ENCODE peak calls at places on chromosomes 7 and 10, in six cellular contexts. E is lung, B is GM12865, O is choroid plexus epithelial cell, U is ovary, Z is epithelial cell of esophagus. Q is an unnamed sample.

GRCh38 chr10:5416981-5417380 is 4.6 kb downstream of the NET1 start:
- DNase-seq in B (no peak), E (no peak), O (no peak), Z (no peak), U (no peak), Q (no peak)

GRCh38 chr7:55052726-55053431 is 34.1 kb downstream of the EGFR start:
- DNase-seq in B (no peak), O (peak), Z (peak), U (no peak), E (no peak), Q (no peak)

GRCh38 chr10:20714518-20714917 is 182.6 kb downstream of the NEBL start:
- DNase-seq in B (no peak), Z (no peak), E (no peak), O (peak), U (no peak), Q (no peak)

GRCh38 chr10:123146013-123146891 is 1.7 kb upstream of the HMX2 start:
- DNase-seq in E (no peak), B (no peak), Z (no peak), O (no peak), U (no peak), Q (peak)

GRCh38 chr10:51341216-51341615 is 266.9 kb downstream of the PRKG1 start:
- DNase-seq in O (peak), Z (peak), B (no peak), U (no peak), E (no peak), Q (no peak)

GRCh38 chr7:1056006-1056784 is 11.8 kb downstream of the GPR146 start:
- DNase-seq in Z (peak), E (peak), O (no peak), U (no peak), B (no peak), Q (no peak)

GRCh38 chr10:50431118-50431517 is 179.8 kb upstream of the ASAH2 start:
- DNase-seq in B (no peak), Z (peak), O (peak), U (no peak), E (no peak), Q (no peak)

GRCh38 chr7:22442187-22442886 is 57.7 kb downstream of the STEAP1B start:
- DNase-seq in E (peak), O (no peak), Z (no peak), B (no peak), U (no peak), Q (no peak)

GRCh38 chr7:38306136-38306535 is 32.7 kb upstream of the TARP start:
- DNase-seq in B (no peak), E (no peak), Z (no peak), O (peak), U (no peak), Q (no peak)

GRCh38 chr10:127908106-127908957 is 1.4 kb downstream of the PTPRE start:
- DNase-seq in B (no peak), U (no peak), Z (peak), E (peak), O (peak), Q (no peak)

GRCh38 chr7:129169171-129169643 is 19.2 kb upstream of the SMO start:
- DNase-seq in Z (peak), E (no peak), O (peak), B (peak), U (peak), Q (peak)

GRCh38 chr10:7411671-7412481 is 1.0 kb upstream of the SFMBT2 start:
- DNase-seq in B (no peak), U (peak), Z (no peak), O (no peak), E (no peak), Q (no peak)

GRCh38 chr10:61747341-61747740 is 84.6 kb downstream of the CABCOCO1 start:
- DNase-seq in U (no peak), O (peak), B (no peak), Z (no peak), E (no peak), Q (no peak)

GRCh38 chr10:104274762-104275721 is 6.1 kb downstream of the GSTO2 start:
- DNase-seq in Z (peak), O (peak), B (peak), E (peak), U (peak), Q (peak)

GRCh38 chr7:117582219-117582704 is 102.4 kb downstream of the CFTR start:
- DNase-seq in B (no peak), O (peak), U (no peak), Z (peak), E (peak), Q (no peak)

GRCh38 chr7:36283171-36283570 is 106.5 kb upstream of the ANLN start:
- DNase-seq in E (no peak), O (no peak), Z (no peak), U (no peak), B (no peak), Q (no peak)

GRCh38 chr10:63256047-63256773 is 123.1 kb downstream of the NRBF2 start:
- DNase-seq in O (peak), Z (no peak), E (no peak), B (no peak), U (no peak), Q (no peak)

GRCh38 chr7:131010714-131011436 is 276.9 kb upstream of the KLF14 start:
- DNase-seq in B (peak), E (no peak), U (no peak), O (peak), Z (peak), Q (peak)

GRCh38 chr10:83274088-83274487 is 865.2 kb upstream of the GHITM start:
- DNase-seq in U (no peak), E (no peak), B (no peak), O (no peak), Z (peak), Q (no peak)

GRCh38 chr7:5677538-5678294 is 103.7 kb downstream of the RNF216 start:
- DNase-seq in U (peak), Z (peak), B (peak), E (peak), O (peak), Q (peak)

GRCh38 chr10:49299816-49300139 is 808 bp downstream of the C10orf71 start:
- DNase-seq in B (peak), E (no peak), Z (no peak), O (no peak), U (no peak), Q (peak)

GRCh38 chr10:49302088-49302487 is 3.1 kb downstream of the C10orf71 start:
- DNase-seq in U (no peak), B (no peak), Z (no peak), O (no peak), E (no peak), Q (no peak)

GRCh38 chr10:49300140-49300974 is 1.4 kb downstream of the C10orf71 start:
- DNase-seq in E (no peak), U (no peak), O (peak), B (peak), Z (no peak), Q (no peak)

GRCh38 chr10:49298990-49299815 is at the start of gene C10orf71:
- DNase-seq in U (no peak), O (peak), E (no peak), B (no peak), Z (no peak), Q (no peak)

DNA sequence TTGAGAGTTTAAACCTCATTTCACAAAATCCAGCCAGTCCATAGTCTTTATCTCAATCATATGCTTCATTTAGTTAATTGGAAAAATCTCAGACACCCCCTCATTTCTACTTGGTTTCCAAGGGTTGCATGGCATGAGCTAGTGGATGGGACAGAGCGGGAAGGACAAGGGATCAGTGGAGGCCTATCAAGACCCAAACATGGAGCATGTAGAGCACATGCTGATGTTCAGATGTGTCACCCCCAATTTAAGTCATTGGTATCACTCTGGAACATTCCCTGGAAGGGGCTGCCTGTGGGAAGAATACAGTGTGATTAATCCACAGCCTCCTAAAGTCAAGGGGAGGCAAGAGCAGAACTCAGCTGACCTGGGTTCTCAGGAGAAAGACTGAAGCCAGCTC is 2.3 kb downstream of the C10orf71 start:
- DNase-seq in B (no peak), E (no peak), O (no peak), U (no peak), Z (no peak), Q (no peak)
- TF ChIP-seq CTCF in B (no peak), E (no peak), O (no peak), U (no peak), Z (no peak), Q (no peak)

GRCh38 chr7:98168904-98169621 is 42.2 kb upstream of the BHLHA15 start:
- DNase-seq in O (no peak), E (no peak), U (no peak), Z (no peak), B (no peak), Q (no peak)
- TF ChIP-seq CTCF in O (no peak), E (no peak), U (no peak), Z (no peak), B (no peak), Q (no peak)

GRCh38 chr10:29608062-29608461 is 26.7 kb downstream of the SVIL start:
- DNase-seq in E (no peak), B (no peak), O (no peak), U (peak), Z (no peak), Q (no peak)
- TF ChIP-seq CTCF in E (no peak), B (no peak), O (no peak), U (no peak), Z (no peak), Q (no peak)

DNA sequence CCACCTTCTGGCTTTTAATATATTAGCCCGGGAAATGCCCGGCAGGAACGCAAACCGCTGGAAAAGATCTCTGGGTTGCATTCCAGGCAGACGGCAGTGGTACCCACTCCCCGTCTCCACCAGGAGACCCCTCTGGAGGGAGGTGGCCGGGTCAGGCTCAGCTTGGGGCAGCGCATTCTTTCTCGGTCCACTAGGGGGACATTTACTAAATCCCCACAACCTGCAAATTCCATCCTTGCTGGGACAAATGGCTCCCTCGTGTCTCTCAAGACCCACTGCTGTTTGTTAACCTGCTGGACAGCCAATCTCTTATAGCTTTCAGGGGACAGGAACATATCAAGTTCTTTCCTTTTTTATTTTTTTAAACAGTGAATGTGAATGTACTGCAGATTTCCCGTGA is 45.8 kb upstream of the CARD11 start:
- DNase-seq in O (peak), E (no peak), B (peak), Z (no peak), U (no peak), Q (no peak)
- TF ChIP-seq CTCF in O (peak), E (no peak), B (peak), Z (peak), U (no peak), Q (peak)

GRCh38 chr7:142303650-142304049 is 45.8 kb upstream of the PRSS58 start:
- DNase-seq in Z (peak), U (no peak), B (peak), E (no peak), O (no peak), Q (no peak)
- TF ChIP-seq CTCF in Z (peak), U (no peak), B (peak), E (no peak), O (peak), Q (peak)

DNA sequence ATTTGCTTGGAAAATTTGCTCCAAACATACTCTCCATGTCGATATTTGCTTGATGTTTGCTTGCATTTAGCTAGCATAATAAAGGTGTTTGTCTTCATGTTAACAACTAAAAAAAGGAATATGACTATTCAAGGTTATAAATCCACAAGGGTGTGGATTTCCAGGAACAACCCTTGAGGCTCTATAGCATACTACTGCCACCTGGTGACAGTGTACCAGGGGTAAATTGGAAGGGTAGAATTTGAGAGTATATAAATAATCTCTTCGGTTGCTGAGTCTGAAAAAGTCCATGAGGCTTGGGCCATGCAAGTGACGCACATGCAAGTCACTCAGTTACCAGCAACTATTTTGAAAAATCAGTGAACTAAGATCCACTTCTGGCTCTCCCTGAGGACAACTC is 68.4 kb downstream of the SLIT1 start:
- DNase-seq in E (no peak), B (no peak), Z (peak), O (peak), U (no peak), Q (no peak)
- TF ChIP-seq CTCF in E (no peak), B (peak), Z (peak), O (peak), U (no peak), Q (peak)

GRCh38 chr10:15113766-15114165 is 16.6 kb downstream of the RPP38 start:
- DNase-seq in O (no peak), E (no peak), B (no peak), Z (no peak), U (no peak), Q (no peak)

GRCh38 chr10:15118615-15119014 is 21.5 kb downstream of the RPP38 start:
- DNase-seq in Z (no peak), B (peak), U (no peak), E (no peak), O (no peak), Q (no peak)

GRCh38 chr10:15116225-15116624 is 19.1 kb downstream of the RPP38 start:
- DNase-seq in U (no peak), O (no peak), Z (no peak), B (no peak), E (no peak), Q (no peak)

DNA sequence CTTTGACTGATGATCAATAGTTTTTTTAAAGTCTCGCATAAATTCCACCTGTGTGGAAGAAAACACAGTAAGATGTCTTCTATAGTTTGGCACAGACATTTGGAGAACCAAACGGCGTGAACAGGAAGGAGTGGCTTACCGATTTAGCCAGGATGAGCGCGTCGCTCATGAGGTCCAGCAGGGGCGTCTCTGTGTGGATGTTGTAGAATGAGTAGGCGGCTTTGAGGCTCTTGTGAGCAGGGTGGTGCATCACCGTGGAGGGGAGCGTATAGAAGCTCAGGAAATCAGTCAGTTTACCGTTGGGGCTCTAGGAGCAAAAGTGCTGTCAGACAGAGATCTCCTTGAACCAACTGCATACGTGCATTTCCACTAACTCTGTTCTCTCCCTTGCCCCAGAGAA is 15.5 kb downstream of the RPP38 start:
- DNase-seq in E (no peak), U (no peak), Z (no peak), B (no peak), O (no peak), Q (no peak)
- TF ChIP-seq CTCF in E (no peak), U (no peak), Z (no peak), B (no peak), O (no peak), Q (no peak)

Q was measured in GM13976.